ENCODE peak calls at places on chromosomes 13 and 19, in seven cellular contexts. Z is dorsolateral prefrontal cortex, Q is endothelial cell, U is ACHN, I is mucosa of descending colon, S is NCI-H2227 treated with DMSO at 0.1 percent for 48 hours, G is uterus. B is an unnamed sample.

GRCh38 chr13:61685683-61686013 is 270.0 kb upstream of the PCDH20 start:
- DNase-seq in Z (no peak), Q (peak), U (peak), I (no peak), S (no peak), G (no peak), B (no peak)

GRCh38 chr13:111486331-111486730 is 165.9 kb downstream of the TEX29 start:
- DNase-seq in Z (no peak), Q (no peak), U (no peak), I (no peak), S (no peak), G (no peak), B (peak)

GRCh38 chr19:7744199-7744786 is 3.0 kb downstream of the CD209 start:
- DNase-seq in Z (no peak), Q (no peak), U (no peak), I (no peak), S (no peak), G (no peak), B (no peak)

GRCh38 chr13:48334534-48335127 is 31.1 kb downstream of the RB1 start:
- DNase-seq in Z (no peak), Q (no peak), U (peak), I (no peak), S (no peak), G (no peak), B (no peak)

GRCh38 chr19:1935484-1936208 is 5.3 kb upstream of the CSNK1G2 start:
- DNase-seq in Z (peak), Q (no peak), U (no peak), I (no peak), S (no peak), G (no peak), B (no peak)

GRCh38 chr13:80251403-80251802 is 89.5 kb downstream of the SPRY2 start:
- DNase-seq in Z (no peak), Q (no peak), U (no peak), I (no peak), S (peak), G (no peak), B (no peak)

GRCh38 chr19:46761418-46761831 is 15.2 kb upstream of the STRN4 start:
- DNase-seq in Z (no peak), Q (no peak), U (no peak), I (no peak), S (no peak), G (no peak), B (no peak)

GRCh38 chr19:42683917-42684513 is 56.3 kb downstream of the PSG3 start:
- DNase-seq in Z (no peak), Q (no peak), U (peak), I (no peak), S (no peak), G (no peak), B (no peak)

GRCh38 chr13:64338671-64339070 is 2891.5 kb downstream of the PCDH9 start:
- DNase-seq in Z (no peak), Q (no peak), U (no peak), I (no peak), S (no peak), G (no peak), B (no peak)

GRCh38 chr19:36023432-36023831 is 9.2 kb downstream of the CLIP3 start:
- DNase-seq in Z (no peak), Q (no peak), U (no peak), I (no peak), S (no peak), G (no peak), B (no peak)

GRCh38 chr13:110617326-110618072 is 2.2 kb downstream of the NAXD start:
- DNase-seq in Z (no peak), Q (no peak), U (peak), I (no peak), S (no peak), G (peak), B (no peak)

GRCh38 chr19:12065100-12065538 is 588 bp downstream of the ZNF844 start:
- DNase-seq in Z (no peak), Q (no peak), U (no peak), I (peak), S (no peak), G (no peak), B (peak)

GRCh38 chr19:7926021-7926726 is at the start of gene CTXN1:
- DNase-seq in Z (peak), Q (peak), U (peak), I (peak), S (peak), G (peak), B (no peak)

GRCh38 chr19:40682431-40682964 is 8.0 kb downstream of the NUMBL start:
- DNase-seq in Z (no peak), Q (no peak), U (no peak), I (no peak), S (no peak), G (no peak), B (no peak)

GRCh38 chr13:113080901-113081521 is 24.6 kb upstream of the F7 start:
- DNase-seq in Z (no peak), Q (no peak), U (no peak), I (peak), S (no peak), G (no peak), B (no peak)

GRCh38 chr19:49851456-49852259 is 699 bp downstream of the PTOV1 start:
- DNase-seq in Z (no peak), Q (peak), U (peak), I (peak), S (no peak), G (peak), B (peak)

GRCh38 chr19:44552324-44552723 is 22.8 kb upstream of the CEACAM20 start:
- DNase-seq in Z (no peak), Q (peak), U (peak), I (no peak), S (no peak), G (no peak), B (no peak)

GRCh38 chr19:48113190-48113917 is 2.7 kb upstream of the PLA2G4C start:
- DNase-seq in Z (no peak), Q (no peak), U (no peak), I (no peak), S (no peak), G (no peak), B (no peak)